ENCODE peak calls at places on chromosome 3, in six cellular contexts. G is GM13977, J is choroid plexus epithelial cell, S is left lung, T is HFFc6, O is HepG2. K is an unnamed sample.

GRCh38 chr3:168029705-168030104 is 66.0 kb downstream of the GOLIM4 start:
- DNase-seq in G (no peak), J (no peak), S (peak), T (no peak), O (no peak), K (no peak)

GRCh38 chr3:48273594-48274211 is 32.8 kb downstream of the ZNF589 start:
- DNase-seq in G (peak), J (peak), S (no peak), T (peak), O (peak), K (peak)

GRCh38 chr3:4587061-4587837 is 94.1 kb downstream of the ITPR1 start:
- DNase-seq in G (no peak), J (no peak), S (no peak), T (no peak), O (no peak), K (no peak)

GRCh38 chr3:58026598-58026997 is 18.4 kb downstream of the FLNB start:
- DNase-seq in G (no peak), J (no peak), S (no peak), T (no peak), O (no peak), K (no peak)

GRCh38 chr3:58144478-58145142 is 66.2 kb downstream of the DNASE1L3 start:
- DNase-seq in G (no peak), J (peak), S (no peak), T (no peak), O (peak), K (no peak)

GRCh38 chr3:56131976-56132590 is 336.2 kb downstream of the ERC2 start:
- DNase-seq in G (no peak), J (peak), S (no peak), T (peak), O (peak), K (no peak)

GRCh38 chr3:134328147-134328591 is 46.1 kb downstream of the AMOTL2 start:
- DNase-seq in G (no peak), J (peak), S (no peak), T (peak), O (no peak), K (no peak)

GRCh38 chr3:46955801-46956259 is 20.7 kb downstream of the CCDC12 start:
- DNase-seq in G (peak), J (no peak), S (no peak), T (no peak), O (no peak), K (peak)

GRCh38 chr3:10328460-10329071 is 7.7 kb upstream of the SEC13 start:
- DNase-seq in G (no peak), J (no peak), S (no peak), T (no peak), O (no peak), K (no peak)

GRCh38 chr3:128523591-128523990 is 30.6 kb upstream of the GATA2 start:
- DNase-seq in G (no peak), J (no peak), S (no peak), T (no peak), O (no peak), K (no peak)

GRCh38 chr3:133535971-133536634 is 37.4 kb upstream of the CDV3 start:
- DNase-seq in G (no peak), J (peak), S (no peak), T (peak), O (peak), K (no peak)

GRCh38 chr3:89699771-89700170 is 592.4 kb downstream of the EPHA3 start:
- DNase-seq in G (no peak), J (peak), S (no peak), T (no peak), O (no peak), K (no peak)

GRCh38 chr3:79368403-79368802 is 399.4 kb downstream of the ROBO1 start:
- DNase-seq in G (no peak), J (peak), S (no peak), T (no peak), O (no peak), K (no peak)

GRCh38 chr3:194375473-194375872 is 5.9 kb upstream of the LRRC15 start:
- DNase-seq in G (no peak), J (no peak), S (no peak), T (no peak), O (no peak), K (no peak)

DNA sequence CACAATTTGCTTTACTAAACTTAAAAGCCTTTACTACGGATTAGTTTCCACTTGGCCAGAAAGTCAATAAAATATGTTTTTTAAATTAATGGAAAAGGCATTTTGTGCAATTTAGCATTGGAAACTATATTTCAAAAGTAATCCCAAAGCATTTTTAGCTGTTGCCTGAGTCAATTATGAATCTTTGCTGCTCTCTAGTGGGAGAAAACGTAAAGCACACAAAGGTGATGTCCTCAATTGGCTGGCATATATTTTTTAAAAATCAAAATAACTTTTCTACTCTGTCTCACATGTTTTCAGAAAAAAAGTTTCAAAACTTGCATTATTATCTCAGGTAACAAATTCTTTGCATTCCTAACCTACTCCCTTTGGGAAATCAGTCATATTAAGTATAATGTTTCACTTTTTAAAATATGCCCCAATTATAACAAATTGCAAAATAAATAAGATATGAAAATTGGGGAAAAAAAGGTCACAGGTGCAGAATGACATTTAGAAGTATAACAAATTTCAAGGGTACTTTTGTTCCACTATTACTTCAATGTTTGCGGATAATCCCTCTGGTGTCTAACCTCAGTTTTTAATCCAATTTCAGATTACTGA is 47.2 kb upstream of the TEX55 start:
- DNase-seq in G (peak), J (peak), S (no peak), T (peak), O (peak), K (no peak)
- TF ChIP-seq CTCF in G (peak), J (peak), S (peak), T (peak), O (peak), K (peak)

GRCh38 chr3:62132027-62132590 is 241.2 kb downstream of the FEZF2 start:
- DNase-seq in G (no peak), J (no peak), S (no peak), T (no peak), O (no peak), K (no peak)

GRCh38 chr3:62131050-62131449 is 242.3 kb downstream of the FEZF2 start:
- DNase-seq in G (no peak), J (no peak), S (no peak), T (no peak), O (no peak), K (no peak)

GRCh38 chr3:62134061-62134496 is 239.3 kb downstream of the FEZF2 start:
- DNase-seq in G (no peak), J (peak), S (no peak), T (no peak), O (no peak), K (no peak)

GRCh38 chr3:62133015-62133414 is 240.3 kb downstream of the FEZF2 start:
- DNase-seq in G (no peak), J (no peak), S (no peak), T (no peak), O (no peak), K (no peak)

DNA sequence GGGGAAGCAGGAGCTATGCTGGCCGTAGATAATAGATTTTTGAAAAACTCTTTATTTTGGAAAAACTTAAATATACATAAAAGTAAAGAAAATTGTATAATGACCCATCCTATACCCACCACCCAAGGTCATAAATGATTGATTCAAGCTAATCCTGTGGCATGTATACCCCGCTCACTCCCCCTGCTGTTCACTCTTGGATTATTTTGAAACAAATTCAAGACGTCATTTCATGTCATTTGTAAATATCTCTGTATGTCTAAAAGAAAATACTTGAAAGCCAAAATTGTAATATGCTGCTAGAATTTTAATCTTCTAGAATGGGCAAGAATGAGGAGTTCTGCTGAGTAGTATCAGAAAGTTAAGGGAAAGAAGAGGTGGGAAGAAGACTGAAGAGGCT is 241.7 kb downstream of the FEZF2 start:
- DNase-seq in G (no peak), J (peak), S (no peak), T (no peak), O (no peak), K (no peak)
- TF ChIP-seq CTCF in G (peak), J (peak), S (no peak), T (peak), O (peak), K (no peak)

DNA sequence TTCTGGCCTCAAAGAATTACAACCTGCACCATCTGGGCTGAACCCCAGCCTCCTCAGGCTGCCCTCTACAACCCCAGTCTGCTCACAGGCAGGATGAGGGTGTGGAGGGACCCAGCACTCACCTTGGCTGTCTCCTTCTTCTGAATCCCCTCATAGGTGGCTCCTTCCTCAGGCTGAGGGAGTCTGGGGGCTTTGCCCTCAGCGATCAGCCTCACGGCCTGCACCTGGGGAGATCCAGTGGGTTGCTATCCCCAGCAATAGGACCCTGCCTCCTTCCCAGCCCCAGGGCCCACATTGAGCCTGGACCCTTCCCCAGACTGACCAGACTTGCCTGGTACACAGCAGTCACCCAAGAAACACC is 25.1 kb downstream of the ALDH1L1 start:
- DNase-seq in G (no peak), J (no peak), S (no peak), T (no peak), O (no peak), K (no peak)
- TF ChIP-seq CTCF in G (no peak), J (no peak), S (no peak), T (no peak), O (no peak), K (no peak)

GRCh38 chr3:24690777-24691176 is 196.1 kb upstream of the THRB start:
- DNase-seq in G (no peak), J (no peak), S (no peak), T (no peak), O (no peak), K (no peak)
- TF ChIP-seq CTCF in G (no peak), J (no peak), S (no peak), T (no peak), O (no peak), K (no peak)

DNA sequence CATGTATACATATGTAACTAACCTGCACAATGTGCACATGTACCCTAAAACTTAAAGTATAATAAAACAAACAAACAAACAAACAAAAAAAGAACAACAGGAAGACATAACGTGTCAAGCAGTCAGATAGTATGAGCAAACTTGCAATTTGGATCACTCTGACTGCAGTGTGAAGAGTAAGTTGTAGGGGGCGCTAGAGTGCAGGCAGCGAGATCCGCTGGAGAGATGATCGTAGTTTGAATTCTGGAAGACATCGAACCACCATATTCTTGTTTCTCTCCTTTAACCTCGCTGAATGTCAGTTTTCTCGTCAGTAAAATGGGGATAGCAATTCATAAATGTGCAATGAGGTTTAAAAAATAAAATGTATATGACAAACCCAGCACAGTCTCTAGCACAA is 165.2 kb upstream of the LMCD1 start:
- DNase-seq in G (no peak), J (no peak), S (no peak), T (no peak), O (peak), K (no peak)
- TF ChIP-seq CTCF in G (peak), J (peak), S (no peak), T (peak), O (peak), K (no peak)